ENCODE peak calls at places on chromosomes 5 and 9, in ten cellular contexts. One of them, this sample, is unnamed.

GRCh38 chr5:72402959-72403628 is 82.9 kb downstream of the PTCD2 start:
- DNase-seq in lower leg skin: no peak
- DNase-seq in fibroblast of pulmonary artery: no peak
- DNase-seq in tibial nerve: no peak
- DNase-seq in stomach: peak; percentile 40
- DNase-seq in IMR-90: no peak
- DNase-seq in breast epithelium: no peak
- DNase-seq in ovary: no peak
- DNase-seq in endodermal cell: peak; percentile 64
- DNase-seq in OCI-LY7: no peak
- DNase-seq in this sample: no peak

GRCh38 chr5:43204958-43205357 is 12.9 kb downstream of the NIM1K start:
- DNase-seq in lower leg skin: no peak
- DNase-seq in fibroblast of pulmonary artery: no peak
- DNase-seq in tibial nerve: no peak
- DNase-seq in stomach: no peak
- DNase-seq in IMR-90: no peak
- DNase-seq in breast epithelium: no peak
- DNase-seq in ovary: no peak
- DNase-seq in endodermal cell: no peak
- DNase-seq in OCI-LY7: no peak
- DNase-seq in this sample: no peak

GRCh38 chr9:86741311-86742215 is 205.7 kb downstream of the GAS1 start:
- DNase-seq in lower leg skin: no peak
- DNase-seq in fibroblast of pulmonary artery: peak; percentile 54
- DNase-seq in tibial nerve: no peak
- DNase-seq in stomach: peak; percentile 36
- DNase-seq in IMR-90: peak; percentile 68
- DNase-seq in breast epithelium: no peak
- DNase-seq in ovary: no peak
- DNase-seq in endodermal cell: peak; percentile 71
- DNase-seq in OCI-LY7: no peak
- DNase-seq in this sample: no peak

GRCh38 chr9:83980395-83981125 is at the start of gene RMI1:
- DNase-seq in lower leg skin: peak; percentile 100
- DNase-seq in fibroblast of pulmonary artery: peak; percentile 99
- DNase-seq in tibial nerve: peak; percentile 100
- DNase-seq in stomach: peak; percentile 99
- DNase-seq in IMR-90: peak; percentile 96
- DNase-seq in breast epithelium: peak; percentile 99
- DNase-seq in ovary: peak; percentile 100
- DNase-seq in endodermal cell: peak; percentile 99
- DNase-seq in OCI-LY7: peak; percentile 99
- DNase-seq in this sample: peak; percentile 93

GRCh38 chr5:169706758-169707450 is 69.8 kb downstream of the DOCK2 start:
- DNase-seq in lower leg skin: no peak
- DNase-seq in fibroblast of pulmonary artery: peak; percentile 54
- DNase-seq in tibial nerve: no peak
- DNase-seq in stomach: no peak
- DNase-seq in IMR-90: peak; percentile 86
- DNase-seq in breast epithelium: no peak
- DNase-seq in ovary: no peak
- DNase-seq in endodermal cell: no peak
- DNase-seq in OCI-LY7: no peak
- DNase-seq in this sample: no peak

GRCh38 chr9:121902483-121903135 is 190.5 kb downstream of the TTLL11 start:
- DNase-seq in lower leg skin: no peak
- DNase-seq in fibroblast of pulmonary artery: peak; percentile 95
- DNase-seq in tibial nerve: no peak
- DNase-seq in stomach: no peak
- DNase-seq in IMR-90: peak; percentile 100
- DNase-seq in breast epithelium: no peak
- DNase-seq in ovary: peak; percentile 34
- DNase-seq in endodermal cell: no peak
- DNase-seq in OCI-LY7: no peak
- DNase-seq in this sample: no peak

GRCh38 chr9:83620841-83621636 is 1.9 kb upstream of the IDNK start:
- DNase-seq in lower leg skin: no peak
- DNase-seq in fibroblast of pulmonary artery: peak; percentile 69
- DNase-seq in tibial nerve: no peak
- DNase-seq in stomach: peak; percentile 53
- DNase-seq in IMR-90: peak; percentile 52
- DNase-seq in breast epithelium: no peak
- DNase-seq in ovary: no peak
- DNase-seq in endodermal cell: peak; percentile 86
- DNase-seq in OCI-LY7: peak; percentile 67
- DNase-seq in this sample: no peak

GRCh38 chr5:145483211-145483610 is 351.9 kb downstream of the PRELID2 start:
- DNase-seq in lower leg skin: no peak
- DNase-seq in fibroblast of pulmonary artery: peak; percentile 39
- DNase-seq in tibial nerve: no peak
- DNase-seq in stomach: no peak
- DNase-seq in IMR-90: peak; percentile 66
- DNase-seq in breast epithelium: no peak
- DNase-seq in ovary: no peak
- DNase-seq in endodermal cell: no peak
- DNase-seq in OCI-LY7: no peak
- DNase-seq in this sample: no peak

GRCh38 chr5:1507961-1508678 is 15.6 kb downstream of the LPCAT1 start:
- DNase-seq in lower leg skin: peak; percentile 74
- DNase-seq in fibroblast of pulmonary artery: no peak
- DNase-seq in tibial nerve: no peak
- DNase-seq in stomach: no peak
- DNase-seq in IMR-90: no peak
- DNase-seq in breast epithelium: peak; percentile 33
- DNase-seq in ovary: no peak
- DNase-seq in endodermal cell: peak; percentile 38
- DNase-seq in OCI-LY7: no peak
- DNase-seq in this sample: peak; percentile 21

GRCh38 chr5:132500244-132500930 is 9.8 kb upstream of the IRF1 start:
- DNase-seq in lower leg skin: peak; percentile 84
- DNase-seq in fibroblast of pulmonary artery: no peak
- DNase-seq in tibial nerve: no peak
- DNase-seq in stomach: peak; percentile 23
- DNase-seq in IMR-90: no peak
- DNase-seq in breast epithelium: no peak
- DNase-seq in ovary: no peak
- DNase-seq in endodermal cell: peak; percentile 48
- DNase-seq in OCI-LY7: no peak
- DNase-seq in this sample: no peak

DNA sequence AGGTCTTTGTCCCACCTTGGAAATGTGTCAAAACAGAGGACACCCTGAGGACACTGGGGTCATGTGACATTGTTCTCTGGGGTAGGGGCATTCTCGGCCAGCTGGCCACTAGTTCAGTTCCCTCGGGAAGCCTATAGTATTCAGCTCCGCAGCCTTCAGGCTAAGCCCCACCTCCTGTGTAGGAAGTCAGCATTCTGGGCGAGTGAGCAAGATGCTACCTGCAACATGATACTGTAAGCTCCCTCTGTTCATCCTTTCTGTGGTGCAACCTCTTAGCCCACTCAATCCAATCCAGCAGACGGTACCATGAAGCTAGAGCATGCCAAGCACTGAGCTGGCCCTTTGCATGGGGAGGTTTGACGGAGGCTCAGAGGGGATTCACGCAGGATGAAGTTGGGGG is 5.3 kb downstream of the NTNG2 start:
- DNase-seq in lower leg skin: no peak
- DNase-seq in fibroblast of pulmonary artery: no peak
- DNase-seq in tibial nerve: no peak
- DNase-seq in stomach: no peak
- DNase-seq in IMR-90: peak; percentile 24
- DNase-seq in breast epithelium: no peak
- DNase-seq in ovary: no peak
- DNase-seq in endodermal cell: no peak
- DNase-seq in OCI-LY7: no peak
- DNase-seq in this sample: no peak
- H3K4me3 ChIP-seq in lower leg skin: no peak overlapping the region
- H3K4me3 ChIP-seq in fibroblast of pulmonary artery: no peak overlapping the region
- H3K4me3 ChIP-seq in tibial nerve: no peak overlapping the region
- H3K4me3 ChIP-seq in stomach: no peak overlapping the region
- H3K4me3 ChIP-seq in IMR-90: no peak overlapping the region
- H3K4me3 ChIP-seq in breast epithelium: no peak overlapping the region
- H3K4me3 ChIP-seq in ovary: no peak overlapping the region
- H3K4me3 ChIP-seq in endodermal cell: no peak overlapping the region
- H3K4me3 ChIP-seq in OCI-LY7: no peak overlapping the region
- H3K4me3 ChIP-seq in this sample: no peak overlapping the region

GRCh38 chr5:112923988-112924387 is 2.0 kb upstream of the REEP5 start:
- DNase-seq in lower leg skin: no peak
- DNase-seq in fibroblast of pulmonary artery: no peak
- DNase-seq in tibial nerve: no peak
- DNase-seq in stomach: no peak
- DNase-seq in IMR-90: no peak
- DNase-seq in breast epithelium: no peak
- DNase-seq in ovary: no peak
- DNase-seq in endodermal cell: no peak
- DNase-seq in OCI-LY7: peak; percentile 29
- DNase-seq in this sample: no peak
- H3K4me3 ChIP-seq in lower leg skin: no peak overlapping the region
- H3K4me3 ChIP-seq in fibroblast of pulmonary artery: no peak overlapping the region
- H3K4me3 ChIP-seq in tibial nerve: no peak overlapping the region
- H3K4me3 ChIP-seq in stomach: no peak overlapping the region
- H3K4me3 ChIP-seq in IMR-90: no peak overlapping the region
- H3K4me3 ChIP-seq in breast epithelium: no peak overlapping the region
- H3K4me3 ChIP-seq in ovary: no peak overlapping the region
- H3K4me3 ChIP-seq in endodermal cell: no peak overlapping the region
- H3K4me3 ChIP-seq in OCI-LY7: peak overlapping the region; percentile 85
- H3K4me3 ChIP-seq in this sample: no peak overlapping the region

DNA sequence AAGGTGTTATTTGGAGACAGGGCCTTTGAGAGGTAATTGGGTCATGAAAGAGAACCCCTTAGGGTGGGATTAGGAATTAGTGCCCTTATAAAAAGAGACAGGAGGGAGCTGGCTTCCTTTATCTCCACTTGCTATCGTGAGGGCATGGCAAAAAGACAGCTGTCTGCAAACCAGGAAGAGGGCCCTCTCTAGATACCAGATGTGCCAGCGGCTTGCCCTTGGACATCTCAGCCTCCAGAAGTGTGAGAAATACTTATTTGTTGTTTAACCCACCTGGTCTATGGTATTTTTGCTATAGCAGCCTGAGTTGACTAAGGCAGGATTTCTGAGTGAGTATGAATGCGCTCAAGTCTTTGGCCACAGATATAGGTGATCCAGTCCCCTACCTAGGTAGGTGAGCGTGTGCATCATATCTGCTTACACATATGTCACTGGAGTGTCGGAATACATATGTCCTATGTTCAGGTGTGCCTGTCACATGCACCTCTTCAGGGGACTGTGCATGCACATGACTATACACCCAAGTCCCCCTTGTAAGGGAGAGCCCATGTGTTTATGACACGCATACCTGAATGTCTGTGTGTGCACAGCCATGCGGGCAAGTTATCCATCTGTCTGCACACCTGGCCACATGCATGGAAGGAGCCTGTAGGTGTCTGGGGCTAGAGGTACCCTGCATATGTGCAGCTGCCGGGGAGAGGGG is 817 bp upstream of the RGS14 start:
- DNase-seq in lower leg skin: no peak
- DNase-seq in fibroblast of pulmonary artery: no peak
- DNase-seq in tibial nerve: no peak
- DNase-seq in stomach: no peak
- DNase-seq in IMR-90: no peak
- DNase-seq in breast epithelium: no peak
- DNase-seq in ovary: no peak
- DNase-seq in endodermal cell: no peak
- DNase-seq in OCI-LY7: peak; percentile 30
- DNase-seq in this sample: no peak
- H3K4me3 ChIP-seq in lower leg skin: no peak overlapping the region
- H3K4me3 ChIP-seq in fibroblast of pulmonary artery: no peak overlapping the region
- H3K4me3 ChIP-seq in tibial nerve: no peak overlapping the region
- H3K4me3 ChIP-seq in stomach: peak overlapping the region; percentile 61
- H3K4me3 ChIP-seq in IMR-90: no peak overlapping the region
- H3K4me3 ChIP-seq in breast epithelium: no peak overlapping the region
- H3K4me3 ChIP-seq in ovary: no peak overlapping the region
- H3K4me3 ChIP-seq in endodermal cell: no peak overlapping the region
- H3K4me3 ChIP-seq in OCI-LY7: peak overlapping the region; percentile 74
- H3K4me3 ChIP-seq in this sample: no peak overlapping the region

GRCh38 chr9:109781541-109782197 is 1.7 kb downstream of the PALM2AKAP2 start:
- DNase-seq in lower leg skin: no peak
- DNase-seq in fibroblast of pulmonary artery: peak; percentile 11
- DNase-seq in tibial nerve: no peak
- DNase-seq in stomach: no peak
- DNase-seq in IMR-90: peak; percentile 55
- DNase-seq in breast epithelium: no peak
- DNase-seq in ovary: no peak
- DNase-seq in endodermal cell: no peak
- DNase-seq in OCI-LY7: no peak
- DNase-seq in this sample: no peak
- H3K4me3 ChIP-seq in lower leg skin: no peak overlapping the region
- H3K4me3 ChIP-seq in fibroblast of pulmonary artery: peak overlapping the region; percentile 80
- H3K4me3 ChIP-seq in tibial nerve: no peak overlapping the region
- H3K4me3 ChIP-seq in stomach: peak overlapping the region; percentile 46
- H3K4me3 ChIP-seq in IMR-90: peak overlapping the region; percentile 90
- H3K4me3 ChIP-seq in breast epithelium: peak overlapping the region; percentile 66
- H3K4me3 ChIP-seq in ovary: peak overlapping the region; percentile 66
- H3K4me3 ChIP-seq in endodermal cell: no peak overlapping the region
- H3K4me3 ChIP-seq in OCI-LY7: no peak overlapping the region
- H3K4me3 ChIP-seq in this sample: peak overlapping the region; percentile 14

GRCh38 chr9:111939322-111939721 is 42.7 kb downstream of the UGCG start:
- DNase-seq in lower leg skin: peak; percentile 26
- DNase-seq in fibroblast of pulmonary artery: no peak
- DNase-seq in tibial nerve: no peak
- DNase-seq in stomach: no peak
- DNase-seq in IMR-90: no peak
- DNase-seq in breast epithelium: no peak
- DNase-seq in ovary: no peak
- DNase-seq in endodermal cell: no peak
- DNase-seq in OCI-LY7: no peak
- DNase-seq in this sample: no peak

GRCh38 chr9:111938427-111938800 is 41.8 kb downstream of the UGCG start:
- DNase-seq in lower leg skin: no peak
- DNase-seq in fibroblast of pulmonary artery: no peak
- DNase-seq in tibial nerve: no peak
- DNase-seq in stomach: no peak
- DNase-seq in IMR-90: no peak
- DNase-seq in breast epithelium: no peak
- DNase-seq in ovary: no peak
- DNase-seq in endodermal cell: no peak
- DNase-seq in OCI-LY7: no peak
- DNase-seq in this sample: no peak

GRCh38 chr9:111943200-111943599 is 46.6 kb downstream of the UGCG start:
- DNase-seq in lower leg skin: no peak
- DNase-seq in fibroblast of pulmonary artery: no peak
- DNase-seq in tibial nerve: no peak
- DNase-seq in stomach: no peak
- DNase-seq in IMR-90: no peak
- DNase-seq in breast epithelium: no peak
- DNase-seq in ovary: no peak
- DNase-seq in endodermal cell: no peak
- DNase-seq in OCI-LY7: no peak
- DNase-seq in this sample: no peak

GRCh38 chr9:111937781-111938426 is 41.3 kb downstream of the UGCG start:
- DNase-seq in lower leg skin: peak; percentile 31
- DNase-seq in fibroblast of pulmonary artery: peak; percentile 90
- DNase-seq in tibial nerve: no peak
- DNase-seq in stomach: no peak
- DNase-seq in IMR-90: peak; percentile 83
- DNase-seq in breast epithelium: no peak
- DNase-seq in ovary: no peak
- DNase-seq in endodermal cell: no peak
- DNase-seq in OCI-LY7: no peak
- DNase-seq in this sample: no peak

GRCh38 chr9:111940697-111941096 is 44.1 kb downstream of the UGCG start:
- DNase-seq in lower leg skin: no peak
- DNase-seq in fibroblast of pulmonary artery: no peak
- DNase-seq in tibial nerve: no peak
- DNase-seq in stomach: no peak
- DNase-seq in IMR-90: peak; percentile 73
- DNase-seq in breast epithelium: no peak
- DNase-seq in ovary: no peak
- DNase-seq in endodermal cell: no peak
- DNase-seq in OCI-LY7: no peak
- DNase-seq in this sample: no peak
- H3K4me3 ChIP-seq in lower leg skin: no peak overlapping the region
- H3K4me3 ChIP-seq in fibroblast of pulmonary artery: no peak overlapping the region
- H3K4me3 ChIP-seq in tibial nerve: no peak overlapping the region
- H3K4me3 ChIP-seq in stomach: no peak overlapping the region
- H3K4me3 ChIP-seq in IMR-90: no peak overlapping the region
- H3K4me3 ChIP-seq in breast epithelium: no peak overlapping the region
- H3K4me3 ChIP-seq in ovary: no peak overlapping the region
- H3K4me3 ChIP-seq in endodermal cell: no peak overlapping the region
- H3K4me3 ChIP-seq in OCI-LY7: no peak overlapping the region
- H3K4me3 ChIP-seq in this sample: no peak overlapping the region

This sample was measured in dorsolateral prefrontal cortex.